ENCODE peak calls at places on chromosomes 5 and 9, in four cellular contexts. U is posterior cingulate gyrus, N is body of pancreas, D is HCEC 1CT. S is an unnamed sample.
A peak's percentile ranks its signal among the peaks of the same experiment; 100 is the strongest.

GRCh38 chr5:39376293-39376714 is 12.0 kb upstream of the C9 start:
- DNase-seq in U (no peak), N (peak; percentile 51), D (peak; percentile 53), S (no peak)

GRCh38 chr9:77663754-77664153 is 15.6 kb upstream of the GNA14 start:
- DNase-seq in U (no peak), N (peak; percentile 67), D (no peak), S (no peak)

GRCh38 chr5:132673939-132674630 is at the start of gene IL4:
- DNase-seq in U (no peak), N (no peak), D (no peak), S (no peak)

GRCh38 chr9:130172161-130172857 is at the start of gene NCS1:
- DNase-seq in U (peak; percentile 97), N (peak; percentile 87), D (peak; percentile 67), S (no peak)

GRCh38 chr5:103624748-103625147 is 62.2 kb upstream of the NUDT12 start:
- DNase-seq in U (no peak), N (no peak), D (peak; percentile 19), S (no peak)

GRCh38 chr9:127422787-127423186 is 1.4 kb upstream of the ZNF79 start:
- DNase-seq in U (no peak), N (no peak), D (no peak), S (no peak)

GRCh38 chr9:131361202-131361833 is 32.6 kb upstream of the PRRC2B start:
- DNase-seq in U (peak; percentile 29), N (peak; percentile 29), D (no peak), S (no peak)

GRCh38 chr5:141430332-141431113 is at the start of gene PCDHGA12:
- DNase-seq in U (peak; percentile 87), N (no peak), D (peak; percentile 79), S (no peak)

GRCh38 chr5:35924122-35924949 is 14.1 kb downstream of the CAPSL start:
- DNase-seq in U (no peak), N (no peak), D (peak; percentile 74), S (no peak)

GRCh38 chr5:139811076-139811607 is 15.5 kb downstream of the PSD2 start:
- DNase-seq in U (peak; percentile 49), N (no peak), D (no peak), S (no peak)

GRCh38 chr9:132679946-132680620 is 9.8 kb downstream of the GTF3C4 start:
- DNase-seq in U (no peak), N (no peak), D (no peak), S (no peak)

GRCh38 chr5:135208555-135209494 is 174.8 kb upstream of the PITX1 start:
- DNase-seq in U (peak; percentile 27), N (no peak), D (peak; percentile 99), S (no peak)

GRCh38 chr9:35226685-35227084 is 64.9 kb downstream of the UNC13B start:
- DNase-seq in U (no peak), N (no peak), D (no peak), S (no peak)

GRCh38 chr5:138905541-138905940 is 30.4 kb upstream of the LRRTM2 start:
- DNase-seq in U (no peak), N (no peak), D (peak; percentile 60), S (no peak)

GRCh38 chr5:160036243-160036642 is 27.3 kb downstream of the TTC1 start:
- DNase-seq in U (no peak), N (no peak), D (no peak), S (no peak)

GRCh38 chr5:137341831-137342230 is 157.3 kb downstream of the SPOCK1 start:
- DNase-seq in U (no peak), N (no peak), D (no peak), S (no peak)

GRCh38 chr9:87497604-87498045 is at the start of gene DAPK1:
- DNase-seq in U (peak; percentile 94), N (peak; percentile 85), D (no peak), S (no peak)